ENCODE peak calls at places on chromosomes 7 and 10, in eight cellular contexts. O is aorta, Q is H1, Y is Peyer's patch, N is neural progenitor cell, X is pancreas, L is GM23338, K is osteoblast. G is an unnamed sample. For H3K36me3, the result is how much of the 10 kb centered on the place peaks cover.

GRCh38 chr10:44995581-44995913 is 5.2 kb upstream of the ZNF22 start:
- DNase-seq in O (no peak), Q (no peak), Y (no peak), N (no peak), X (no peak), L (no peak), K (no peak), G (no peak)

GRCh38 chr7:38682602-38683001 is 51.4 kb upstream of the AMPH start:
- DNase-seq in O (no peak), Q (no peak), Y (no peak), N (no peak), X (no peak), L (no peak), K (no peak), G (no peak)

GRCh38 chr7:20351901-20352300 is 21.2 kb downstream of the ITGB8 start:
- DNase-seq in O (no peak), Q (no peak), Y (no peak), N (no peak), X (no peak), L (no peak), K (peak), G (no peak)

GRCh38 chr10:75884808-75885207 is 453.4 kb downstream of the LRMDA start:
- DNase-seq in O (no peak), Q (no peak), Y (no peak), N (no peak), X (no peak), L (no peak), K (no peak), G (no peak)

GRCh38 chr7:101618916-101619315 is 10.2 kb downstream of the MYL10 start:
- DNase-seq in O (no peak), Q (no peak), Y (no peak), N (no peak), X (no peak), L (no peak), K (peak), G (no peak)

GRCh38 chr7:19117870-19118608 is 603 bp upstream of the TWIST1 start:
- DNase-seq in O (peak), Q (peak), Y (no peak), N (peak), X (no peak), L (peak), K (peak), G (no peak)

GRCh38 chr7:143358626-143359025 is 3.9 kb downstream of the FAM131B start:
- DNase-seq in O (no peak), Q (no peak), Y (no peak), N (no peak), X (no peak), L (no peak), K (peak), G (no peak)

GRCh38 chr10:113820507-113820906 is 33.4 kb downstream of the DCLRE1A start:
- DNase-seq in O (no peak), Q (peak), Y (no peak), N (peak), X (no peak), L (peak), K (no peak), G (no peak)

GRCh38 chr7:55074008-55074499 is 55.2 kb downstream of the EGFR start:
- DNase-seq in O (no peak), Q (no peak), Y (peak), N (no peak), X (peak), L (peak), K (peak), G (peak)

GRCh38 chr7:66664590-66665293 is 36.1 kb downstream of the KCTD7 start:
- DNase-seq in O (no peak), Q (no peak), Y (no peak), N (no peak), X (no peak), L (peak), K (no peak), G (no peak)

GRCh38 chr10:62584216-62584615 is 210.0 kb downstream of the ZNF365 start:
- DNase-seq in O (no peak), Q (no peak), Y (no peak), N (no peak), X (no peak), L (no peak), K (peak), G (no peak)

GRCh38 chr7:16421333-16422099 is at the start of gene CRPPA:
- DNase-seq in O (peak), Q (peak), Y (peak), N (peak), X (peak), L (peak), K (no peak), G (no peak)

GRCh38 chr10:127354255-127354654 is 157.9 kb upstream of the INSYN2A start:
- DNase-seq in O (no peak), Q (no peak), Y (no peak), N (no peak), X (no peak), L (no peak), K (no peak), G (no peak)

DNA sequence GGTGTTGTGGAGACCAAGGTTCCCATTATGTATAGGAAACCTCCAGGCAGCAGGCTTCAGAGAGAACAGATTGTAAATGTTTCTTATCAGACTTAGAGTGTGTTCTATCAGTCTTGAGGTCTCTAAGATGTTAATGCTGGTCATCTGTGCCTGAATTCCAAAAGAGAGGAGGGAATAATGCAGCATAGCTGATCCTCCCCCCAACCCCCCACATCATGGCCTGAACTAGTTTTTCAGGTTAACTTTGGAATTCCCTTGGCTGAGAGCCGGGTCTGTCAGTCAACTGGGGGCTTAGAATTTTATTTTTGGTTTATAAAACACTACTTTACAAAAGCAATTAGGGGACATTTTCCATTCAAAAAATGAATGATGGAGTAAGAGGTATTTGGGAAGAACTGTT is 184.3 kb downstream of the NEBL start:
- DNase-seq in O (no peak), Q (no peak), Y (no peak), N (no peak), X (peak), L (peak), K (peak), G (no peak)
- H3K4me3 ChIP-seq in O (no peak), Q (no peak), Y (no peak), N (no peak), X (no peak), L (no peak), K (no peak), G (no peak)

GRCh38 chr10:11557513-11557912 is 53.9 kb downstream of the USP6NL start:
- DNase-seq in O (no peak), Q (no peak), Y (no peak), N (no peak), X (no peak), L (no peak), K (no peak), G (no peak)
- H3K27ac ChIP-seq in O (no peak), Q (no peak), Y (no peak), N (no peak), X (no peak), L (no peak), K (no peak), G (no peak)

GRCh38 chr10:16606923-16607322 is 85.2 kb upstream of the C1QL3 start:
- DNase-seq in O (no peak), Q (no peak), Y (no peak), N (no peak), X (no peak), L (no peak), K (no peak), G (no peak)
- H3K36me3 ChIP-seq in O (under half), Q (under half), Y (under half), N (under half), X (under half), L (under half), K (under half), G (under half)

GRCh38 chr7:121002755-121003114 is 14.2 kb downstream of the CPED1 start:
- DNase-seq in O (no peak), Q (no peak), Y (no peak), N (no peak), X (no peak), L (no peak), K (no peak), G (no peak)
- H3K4me3 ChIP-seq in O (no peak), Q (no peak), Y (no peak), N (no peak), X (no peak), L (no peak), K (no peak), G (no peak)

GRCh38 chr10:88582806-88583583 is at the start of gene RNLS:
- DNase-seq in O (peak), Q (peak), Y (peak), N (peak), X (peak), L (peak), K (peak), G (peak)

GRCh38 chr10:88586462-88586861 is at the start of gene LIPJ:
- DNase-seq in O (no peak), Q (no peak), Y (no peak), N (no peak), X (no peak), L (no peak), K (no peak), G (no peak)

GRCh38 chr10:88583584-88583957 is 453 bp upstream of the RNLS start:
- DNase-seq in O (no peak), Q (no peak), Y (no peak), N (no peak), X (no peak), L (no peak), K (no peak), G (no peak)

DNA sequence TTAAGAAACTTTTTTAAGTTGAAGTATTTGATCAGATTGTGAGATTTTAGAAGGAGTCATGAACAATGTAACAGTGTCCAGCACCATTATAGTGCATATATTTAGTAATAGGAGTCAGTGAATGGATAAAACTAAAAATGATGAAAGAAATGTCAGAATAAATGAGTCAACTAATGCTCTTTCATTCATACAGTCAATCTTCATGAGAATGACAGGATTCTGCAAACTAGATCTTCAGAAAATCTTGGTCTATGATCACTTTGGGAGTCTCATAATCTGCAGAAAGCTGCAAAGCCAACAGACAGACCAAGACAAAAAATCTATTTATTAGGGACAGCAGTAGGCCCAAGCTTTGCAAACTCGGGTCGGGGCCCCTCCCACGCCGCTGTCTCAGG is 710 bp downstream of the RNLS start:
- DNase-seq in O (no peak), Q (no peak), Y (no peak), N (no peak), X (no peak), L (no peak), K (peak), G (no peak)
- H3K27ac ChIP-seq in O (no peak), Q (no peak), Y (peak), N (no peak), X (peak), L (no peak), K (no peak), G (no peak)